ENCODE peak calls at places on chromosomes 16 and 17, in six cellular contexts. O is LNCaP clone FGC, D is cardiac muscle cell, X is mucosa of descending colon, S is HFF-Myc, R is HCT116. L is an unnamed sample.

GRCh38 chr16:5056347-5056746 is 9.4 kb downstream of the C16orf89 start:
- DNase-seq in O (no peak), D (peak), X (peak), S (no peak), R (peak), L (peak)

GRCh38 chr17:17819561-17819995 is 17.2 kb downstream of the SREBF1 start:
- DNase-seq in O (peak), D (peak), X (peak), S (peak), R (no peak), L (no peak)

GRCh38 chr16:30010817-30011504 is at the start of gene DOC2A:
- DNase-seq in O (no peak), D (no peak), X (no peak), S (no peak), R (no peak), L (peak)

GRCh38 chr16:81597079-81597658 is 152.6 kb downstream of the CMIP start:
- DNase-seq in O (no peak), D (no peak), X (peak), S (no peak), R (no peak), L (no peak)

GRCh38 chr17:38868095-38868967 is 1.5 kb upstream of the LASP1 start:
- DNase-seq in O (no peak), D (peak), X (peak), S (no peak), R (no peak), L (peak)

GRCh38 chr17:43211123-43211479 is 574 bp upstream of the TMEM106A start:
- DNase-seq in O (no peak), D (no peak), X (no peak), S (no peak), R (no peak), L (no peak)

GRCh38 chr16:87342504-87342903 is 25.3 kb upstream of the C16orf95 start:
- DNase-seq in O (no peak), D (no peak), X (no peak), S (no peak), R (no peak), L (no peak)

GRCh38 chr17:82528484-82529265 is 9.1 kb downstream of the FOXK2 start:
- DNase-seq in O (peak), D (peak), X (peak), S (no peak), R (peak), L (peak)

GRCh38 chr16:4387769-4388168 is 16.1 kb downstream of the VASN start:
- DNase-seq in O (no peak), D (no peak), X (no peak), S (no peak), R (no peak), L (no peak)

GRCh38 chr17:77690271-77691161 is 268.0 kb upstream of the TNRC6C start:
- DNase-seq in O (no peak), D (no peak), X (no peak), S (peak), R (no peak), L (peak)

GRCh38 chr16:4306439-4307214 is 9.2 kb upstream of the GLIS2 start:
- DNase-seq in O (no peak), D (no peak), X (no peak), S (no peak), R (no peak), L (peak)

GRCh38 chr16:57802635-57803412 is 533 bp upstream of the KIFC3 start:
- DNase-seq in O (no peak), D (no peak), X (no peak), S (no peak), R (no peak), L (peak)

GRCh38 chr16:80466024-80466986 is 74.5 kb upstream of the DYNLRB2 start:
- DNase-seq in O (peak), D (peak), X (peak), S (peak), R (peak), L (peak)
- TF ChIP-seq CTCF in O (peak), D (peak), X (peak), S (peak), R (peak), L (peak)

GRCh38 chr17:57604771-57605733 is 140.0 kb downstream of the CCDC182 start:
- DNase-seq in O (no peak), D (peak), X (peak), S (no peak), R (no peak), L (peak)
- TF ChIP-seq CTCF in O (no peak), D (no peak), X (no peak), S (no peak), R (no peak), L (no peak)

DNA sequence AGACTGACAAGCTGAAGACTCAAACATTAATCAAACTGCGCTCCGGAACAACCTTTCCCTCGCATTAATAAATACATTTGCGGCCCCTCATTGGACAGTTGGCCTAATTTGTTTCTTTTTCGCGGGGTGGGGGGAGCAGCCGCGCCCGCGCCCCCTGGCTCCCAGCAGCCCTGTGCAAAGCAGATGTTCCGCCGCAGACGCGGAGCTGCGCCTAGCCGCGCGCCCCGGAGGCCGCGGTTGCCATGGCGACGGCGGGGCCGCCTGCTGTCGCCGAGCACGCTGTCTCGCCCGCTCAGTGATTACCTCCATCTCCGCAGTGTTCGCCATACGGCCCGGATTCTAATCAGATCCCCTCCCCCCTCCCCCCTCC is 25.5 kb downstream of the COPZ2 start:
- DNase-seq in O (no peak), D (peak), X (peak), S (peak), R (no peak), L (peak)
- TF ChIP-seq CTCF in O (no peak), D (no peak), X (no peak), S (no peak), R (no peak), L (no peak)

GRCh38 chr17:63436523-63437110 is 9.5 kb downstream of the CYB561 start:
- DNase-seq in O (no peak), D (peak), X (no peak), S (no peak), R (peak), L (no peak)
- TF ChIP-seq CTCF in O (peak), D (peak), X (no peak), S (peak), R (peak), L (no peak)

DNA sequence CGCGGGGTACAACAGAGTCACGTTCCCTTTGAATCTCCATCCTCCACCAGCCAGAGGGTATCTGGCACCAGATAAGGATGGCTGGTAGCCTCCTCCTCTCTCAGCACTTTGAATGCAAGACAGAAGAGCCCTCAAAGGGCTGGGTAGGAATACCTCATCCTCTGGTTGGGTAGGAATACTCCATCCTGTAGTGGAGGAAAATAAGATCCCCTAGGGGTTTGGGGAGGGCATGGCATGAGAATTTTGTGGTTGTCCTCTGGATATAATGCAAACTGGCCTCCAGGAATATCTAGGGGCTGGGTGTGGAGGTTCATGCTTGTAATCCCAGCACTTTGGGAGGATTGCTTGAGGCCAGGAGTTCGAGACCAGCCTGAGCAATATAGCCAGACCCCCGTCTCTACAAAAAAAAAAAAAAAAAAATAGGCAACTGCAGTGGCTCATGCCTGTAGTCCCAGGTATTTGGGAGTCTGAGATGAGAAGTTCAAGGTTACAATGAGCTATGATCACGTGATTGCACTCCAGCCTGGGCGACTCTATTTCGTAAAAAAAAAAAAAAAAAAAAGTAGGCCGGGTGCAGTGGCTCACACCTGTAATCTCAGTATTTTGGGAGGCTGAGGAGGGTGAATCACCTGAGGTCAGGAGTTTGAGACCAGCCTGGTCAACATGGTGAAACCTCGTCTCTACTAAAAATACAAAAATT is 2.7 kb downstream of the IGFBP4 start:
- DNase-seq in O (no peak), D (peak), X (no peak), S (no peak), R (no peak), L (no peak)
- TF ChIP-seq CTCF in O (no peak), D (no peak), X (no peak), S (peak), R (no peak), L (no peak)

GRCh38 chr16:17306745-17307144 is 164.0 kb downstream of the XYLT1 start:
- DNase-seq in O (no peak), D (no peak), X (no peak), S (no peak), R (no peak), L (no peak)

GRCh38 chr16:17303101-17303500 is 167.7 kb downstream of the XYLT1 start:
- DNase-seq in O (no peak), D (no peak), X (peak), S (no peak), R (no peak), L (no peak)

GRCh38 chr16:17305694-17306093 is 165.1 kb downstream of the XYLT1 start:
- DNase-seq in O (no peak), D (no peak), X (no peak), S (no peak), R (no peak), L (no peak)

GRCh38 chr16:17304124-17304813 is 166.5 kb downstream of the XYLT1 start:
- DNase-seq in O (peak), D (no peak), X (peak), S (no peak), R (peak), L (no peak)

GRCh38 chr16:17304814-17305169 is 166.0 kb downstream of the XYLT1 start:
- DNase-seq in O (no peak), D (no peak), X (peak), S (no peak), R (no peak), L (no peak)
- TF ChIP-seq CTCF in O (no peak), D (no peak), X (no peak), S (no peak), R (no peak), L (no peak)